ENCODE peak calls at places on chromosomes 1 and 21, in eight cellular contexts. J is heart left ventricle, S is keratinocyte, G is GM23338, W is pancreas, X is astrocyte, C is ovary, A is sigmoid colon. E is an unnamed sample.

GRCh38 chr1:224894915-224895314 is 34.6 kb upstream of the DNAH14 start:
- DNase-seq in J (no peak), S (no peak), G (peak), W (no peak), X (peak), C (no peak), A (no peak), E (peak)

GRCh38 chr1:201516511-201517127 is 9.7 kb upstream of the CSRP1 start:
- DNase-seq in J (no peak), S (no peak), G (no peak), W (no peak), X (no peak), C (no peak), A (no peak), E (no peak)

GRCh38 chr1:33902486-33903209 is 38.8 kb downstream of the HMGB4 start:
- DNase-seq in J (no peak), S (no peak), G (no peak), W (no peak), X (peak), C (no peak), A (no peak), E (no peak)

GRCh38 chr1:6832789-6833188 is 47.5 kb downstream of the CAMTA1 start:
- DNase-seq in J (no peak), S (no peak), G (no peak), W (no peak), X (no peak), C (no peak), A (no peak), E (no peak)

GRCh38 chr1:31497601-31498000 is 78.7 kb upstream of the TINAGL1 start:
- DNase-seq in J (no peak), S (no peak), G (no peak), W (no peak), X (peak), C (no peak), A (no peak), E (peak)

GRCh38 chr1:1583667-1584010 is 9.0 kb upstream of the SSU72 start:
- DNase-seq in J (no peak), S (no peak), G (no peak), W (no peak), X (no peak), C (no peak), A (no peak), E (no peak)

GRCh38 chr1:205449750-205450443 is 5.9 kb downstream of the BLACAT1 start:
- DNase-seq in J (no peak), S (peak), G (peak), W (peak), X (peak), C (no peak), A (no peak), E (no peak)

GRCh38 chr21:17461014-17461413 is 51.8 kb upstream of the CXADR start:
- DNase-seq in J (peak), S (no peak), G (no peak), W (peak), X (peak), C (peak), A (no peak), E (peak)

GRCh38 chr1:236619398-236619797 is 15.1 kb upstream of the HEATR1 start:
- DNase-seq in J (no peak), S (no peak), G (no peak), W (no peak), X (no peak), C (no peak), A (no peak), E (no peak)

GRCh38 chr1:116791727-116792126 is 37.5 kb downstream of the CD2 start:
- DNase-seq in J (no peak), S (no peak), G (no peak), W (no peak), X (no peak), C (no peak), A (no peak), E (no peak)

GRCh38 chr1:57725318-57725717 is 301.5 kb upstream of the DAB1 start:
- DNase-seq in J (no peak), S (no peak), G (peak), W (no peak), X (no peak), C (no peak), A (no peak), E (no peak)

GRCh38 chr1:214491468-214492120 is 59.8 kb downstream of the PTPN14 start:
- DNase-seq in J (no peak), S (no peak), G (no peak), W (no peak), X (no peak), C (no peak), A (no peak), E (no peak)

GRCh38 chr1:151596166-151596933 is 15.5 kb upstream of the SNX27 start:
- DNase-seq in J (no peak), S (peak), G (no peak), W (peak), X (peak), C (no peak), A (no peak), E (no peak)

GRCh38 chr1:100538935-100539835 is 1.2 kb downstream of the GPR88 start:
- DNase-seq in J (peak), S (no peak), G (peak), W (peak), X (no peak), C (peak), A (peak), E (no peak)

GRCh38 chr1:155979525-155980343 is 1.4 kb upstream of the ARHGEF2 start:
- DNase-seq in J (peak), S (no peak), G (no peak), W (no peak), X (no peak), C (no peak), A (no peak), E (no peak)

GRCh38 chr1:226714148-226714547 is 24.9 kb downstream of the ITPKB start:
- DNase-seq in J (no peak), S (peak), G (no peak), W (no peak), X (no peak), C (no peak), A (no peak), E (no peak)

GRCh38 chr1:214584805-214585766 is 17.9 kb upstream of the CENPF start:
- DNase-seq in J (no peak), S (no peak), G (peak), W (no peak), X (peak), C (no peak), A (no peak), E (peak)

GRCh38 chr1:35361638-35362037 is 93.1 kb downstream of the ZMYM4 start:
- DNase-seq in J (no peak), S (no peak), G (peak), W (no peak), X (no peak), C (no peak), A (no peak), E (no peak)

GRCh38 chr1:38060557-38060956 is 14.0 kb upstream of the POU3F1 start:
- DNase-seq in J (no peak), S (no peak), G (no peak), W (no peak), X (no peak), C (no peak), A (no peak), E (no peak)

GRCh38 chr1:38063616-38064015 is 17.0 kb upstream of the POU3F1 start:
- DNase-seq in J (no peak), S (no peak), G (peak), W (no peak), X (no peak), C (no peak), A (no peak), E (no peak)

GRCh38 chr1:38062361-38063288 is 16.0 kb upstream of the POU3F1 start:
- DNase-seq in J (no peak), S (no peak), G (no peak), W (no peak), X (no peak), C (no peak), A (no peak), E (no peak)

GRCh38 chr1:38061290-38061689 is 14.7 kb upstream of the POU3F1 start:
- DNase-seq in J (no peak), S (no peak), G (no peak), W (no peak), X (no peak), C (no peak), A (no peak), E (no peak)

GRCh38 chr1:38061883-38062328 is 15.3 kb upstream of the POU3F1 start:
- DNase-seq in J (no peak), S (no peak), G (no peak), W (no peak), X (no peak), C (no peak), A (no peak), E (no peak)
- TF ChIP-seq CTCF in J (no peak), S (no peak), G (no peak), W (no peak), X (no peak), C (no peak), A (no peak), E (no peak)

GRCh38 chr1:218347316-218347712 is 2.2 kb downstream of the TGFB2 start:
- DNase-seq in J (no peak), S (no peak), G (peak), W (no peak), X (peak), C (peak), A (peak), E (no peak)
- H3K4me3 ChIP-seq in J (peak), S (peak), G (peak), W (peak), X (peak), C (peak), A (peak), E (peak)

DNA sequence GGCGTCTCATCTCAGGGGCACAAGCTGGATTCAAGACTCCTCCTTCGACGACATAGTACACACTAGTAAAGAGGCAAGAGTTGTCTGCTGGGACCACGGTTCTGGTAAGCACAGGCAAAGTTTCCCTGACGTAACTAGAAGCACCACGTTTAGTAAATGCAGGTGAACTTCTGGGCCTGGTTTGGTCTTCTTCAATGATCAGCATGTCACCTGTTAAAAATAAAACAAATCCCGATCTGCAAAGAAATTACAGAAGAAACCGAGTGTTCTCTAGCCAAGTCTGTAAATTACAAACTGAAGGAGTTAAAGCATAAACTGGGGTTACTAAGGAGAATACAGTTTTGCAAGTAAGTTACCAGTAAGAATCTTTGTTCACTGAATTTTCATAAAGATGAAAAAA is 1.5 kb downstream of the YOD1 start:
- DNase-seq in J (no peak), S (no peak), G (no peak), W (no peak), X (no peak), C (no peak), A (no peak), E (no peak)
- H3K27ac ChIP-seq in J (peak), S (peak), G (no peak), W (no peak), X (no peak), C (no peak), A (peak), E (no peak)

DNA sequence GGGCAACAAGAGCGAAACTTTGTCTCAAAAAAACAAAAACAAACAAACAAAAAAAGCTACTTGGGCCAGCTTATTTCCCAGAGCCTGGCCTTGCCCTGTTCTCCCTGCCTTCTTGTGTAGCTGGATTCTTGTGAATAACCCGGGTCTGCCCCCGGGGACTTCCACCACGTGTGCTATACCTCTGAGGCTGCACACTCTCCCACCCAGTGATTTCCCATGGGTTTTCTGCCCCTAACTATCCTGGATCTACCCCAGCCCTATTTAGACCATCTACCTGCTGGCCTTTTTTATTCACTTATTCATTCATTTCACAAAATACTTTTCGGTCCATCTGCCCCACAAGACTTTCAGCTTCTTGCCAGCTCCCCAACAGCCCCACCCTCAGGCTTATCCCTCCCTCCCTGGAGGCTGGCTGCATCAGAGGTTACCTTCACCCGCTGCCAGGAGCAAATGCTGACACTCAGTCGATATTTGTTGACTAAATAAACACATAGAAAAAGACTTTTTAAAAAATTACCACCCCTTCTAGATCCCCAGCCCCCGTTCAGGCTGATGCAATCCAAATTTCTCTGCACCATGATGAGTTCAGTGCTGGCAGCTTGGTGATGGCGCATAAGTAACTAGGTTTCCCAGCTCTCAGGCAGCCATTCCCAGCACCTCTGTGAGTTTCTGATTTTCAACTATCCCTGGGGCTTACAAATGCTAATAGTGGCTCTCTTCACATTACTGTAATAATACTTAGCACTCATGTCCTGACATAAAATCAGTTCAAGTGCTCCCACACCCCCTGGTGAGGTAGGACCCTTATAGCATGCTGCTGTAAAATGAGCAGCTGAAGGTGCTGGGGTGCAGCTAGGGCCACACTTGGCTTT is 30.7 kb upstream of the TARBP1 start:
- DNase-seq in J (no peak), S (no peak), G (peak), W (peak), X (no peak), C (no peak), A (no peak), E (no peak)
- TF ChIP-seq CTCF in J (no peak), S (no peak), G (no peak), W (no peak), X (no peak), C (no peak), A (no peak), E (no peak)

DNA sequence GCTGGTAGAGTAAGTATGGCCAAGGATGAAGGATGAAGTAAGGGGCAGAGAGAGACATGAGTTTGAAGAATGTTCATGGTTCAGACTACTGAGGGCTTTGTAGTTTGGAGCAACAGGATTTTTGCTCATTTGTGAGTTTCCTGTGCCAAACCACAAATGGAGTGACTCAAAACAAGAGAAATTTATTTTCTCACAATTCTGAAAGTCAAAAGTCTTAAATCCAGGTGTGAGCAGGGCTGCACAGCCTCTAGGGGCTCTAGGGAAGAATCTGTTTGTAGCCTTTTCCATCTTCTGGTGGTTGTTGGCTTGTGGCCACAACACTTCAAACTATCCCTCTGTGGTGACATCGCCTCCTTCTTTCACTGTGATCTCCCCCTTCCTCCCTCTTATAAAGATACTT is 58.9 kb downstream of the RHOU start:
- DNase-seq in J (no peak), S (no peak), G (no peak), W (no peak), X (peak), C (no peak), A (no peak), E (no peak)
- H3K4me3 ChIP-seq in J (no peak), S (no peak), G (no peak), W (no peak), X (no peak), C (no peak), A (no peak), E (no peak)

GRCh38 chr1:17405898-17406759 is 33.3 kb downstream of the RCC2 start:
- DNase-seq in J (peak), S (no peak), G (peak), W (peak), X (peak), C (peak), A (no peak), E (peak)
- H3K27ac ChIP-seq in J (no peak), S (no peak), G (peak), W (no peak), X (no peak), C (no peak), A (no peak), E (no peak)

DNA sequence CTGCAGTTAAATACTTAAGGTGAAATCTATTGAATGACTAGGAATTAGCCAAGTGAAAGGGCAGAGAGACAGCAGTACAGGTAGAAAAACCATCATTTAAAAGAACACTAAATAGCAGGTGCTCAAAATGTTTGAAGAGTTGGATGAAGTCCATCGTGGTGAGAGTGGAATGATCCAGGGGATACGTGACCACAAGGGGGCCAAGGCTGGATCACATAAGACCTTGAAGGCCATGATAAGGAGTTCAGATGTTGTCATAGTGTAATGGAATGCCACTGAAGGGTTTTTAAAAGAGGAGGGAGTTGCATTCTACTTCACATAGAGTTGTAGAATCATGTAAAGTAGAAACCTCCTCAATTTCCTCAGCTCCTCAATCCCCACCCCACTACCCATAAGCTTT is 34.8 kb upstream of the HOOK1 start:
- DNase-seq in J (no peak), S (no peak), G (peak), W (no peak), X (no peak), C (no peak), A (no peak), E (no peak)
- TF ChIP-seq CTCF in J (no peak), S (peak), G (peak), W (no peak), X (no peak), C (no peak), A (no peak), E (no peak)

GRCh38 chr1:59296358-59297256 is at the start of gene FGGY:
- DNase-seq in J (peak), S (peak), G (peak), W (peak), X (peak), C (peak), A (peak), E (peak)

GRCh38 chr1:59298710-59299346 is 1.9 kb downstream of the FGGY start:
- DNase-seq in J (no peak), S (no peak), G (no peak), W (no peak), X (peak), C (no peak), A (no peak), E (no peak)

GRCh38 chr1:59295603-59296002 is 1.3 kb upstream of the FGGY start:
- DNase-seq in J (no peak), S (no peak), G (no peak), W (no peak), X (no peak), C (no peak), A (no peak), E (no peak)

GRCh38 chr1:59294423-59294822 is 2.5 kb upstream of the FGGY start:
- DNase-seq in J (no peak), S (no peak), G (no peak), W (no peak), X (no peak), C (no peak), A (no peak), E (no peak)

DNA sequence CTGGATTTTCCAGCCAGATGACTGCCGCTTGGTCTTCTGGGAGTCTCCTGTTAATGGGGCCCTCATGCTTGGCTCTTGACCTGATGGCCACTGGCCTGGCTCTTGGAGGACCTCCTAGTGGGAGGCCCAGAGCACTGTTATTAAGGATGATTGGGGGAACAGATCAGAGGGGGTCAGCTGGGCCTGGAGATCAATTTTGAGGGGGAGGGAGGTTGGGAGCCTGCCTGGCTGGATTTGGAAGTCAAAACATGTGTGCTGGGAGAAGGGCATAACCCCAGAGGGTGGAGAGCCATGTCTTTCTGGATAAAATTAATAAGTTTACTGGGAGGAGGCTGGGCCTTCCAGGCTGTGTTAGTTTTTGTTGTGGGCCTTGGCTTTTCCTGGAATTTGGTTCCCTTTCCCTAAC is 1.3 kb downstream of the FGGY start:
- DNase-seq in J (no peak), S (no peak), G (no peak), W (peak), X (no peak), C (peak), A (peak), E (no peak)
- H3K4me3 ChIP-seq in J (no peak), S (no peak), G (no peak), W (no peak), X (no peak), C (no peak), A (no peak), E (no peak)

GRCh38 chr1:209769956-209770355 is 14.1 kb downstream of the TRAF3IP3 start:
- DNase-seq in J (no peak), S (no peak), G (no peak), W (no peak), X (peak), C (no peak), A (no peak), E (no peak)
- H3K27ac ChIP-seq in J (peak), S (peak), G (no peak), W (peak), X (peak), C (no peak), A (peak), E (peak)

DNA sequence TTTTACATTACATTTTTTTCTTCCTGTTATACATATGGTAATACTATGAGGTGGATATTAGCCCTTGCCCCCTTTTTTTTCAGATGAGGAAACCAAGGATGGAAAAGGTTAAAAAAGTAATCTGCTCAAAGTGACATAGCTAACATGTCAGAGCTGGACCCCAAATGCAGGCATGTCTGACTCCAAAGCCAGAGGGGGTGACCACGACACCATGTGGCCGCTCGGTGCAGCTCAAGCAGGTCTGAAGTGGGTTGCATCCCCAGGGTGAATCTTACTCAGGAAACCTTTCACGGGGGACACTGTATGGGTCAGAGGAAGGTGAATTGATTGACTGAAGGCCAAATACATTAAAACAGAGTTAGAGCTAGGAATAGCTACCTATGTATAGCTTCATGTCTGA is 34.8 kb downstream of the CD34 start:
- DNase-seq in J (no peak), S (no peak), G (peak), W (no peak), X (no peak), C (no peak), A (no peak), E (no peak)
- TF ChIP-seq CTCF in J (no peak), S (no peak), G (peak), W (no peak), X (no peak), C (no peak), A (no peak), E (peak)